ENCODE peak calls at places on chromosomes 12 and 14, in eight cellular contexts. D, R, L, P, X, U, A and K are unnamed samples.

GRCh38 chr12:52223411-52224039 is 9.5 kb upstream of the KRT7 start:
- DNase-seq in U (no peak), X (no peak), D (no peak), R (no peak), L (no peak), P (no peak), A (no peak), K (no peak)

GRCh38 chr12:58593557-58594304 is 326.6 kb downstream of the LRIG3 start:
- DNase-seq in A (no peak), P (no peak), D (no peak), U (no peak), R (no peak), L (no peak), X (no peak), K (no peak)

GRCh38 chr12:122855071-122855829 is 20.0 kb downstream of the HIP1R start:
- DNase-seq in X (no peak), D (no peak), A (no peak), L (no peak), U (no peak), P (no peak), R (no peak), K (no peak)

GRCh38 chr14:68934034-68934433 is 45.1 kb downstream of the ACTN1 start:
- DNase-seq in X (no peak), R (no peak), P (no peak), L (no peak), D (no peak), U (peak; percentile 36), A (no peak), K (no peak)

GRCh38 chr12:31005944-31006361 is 67.7 kb upstream of the DDX11 start:
- DNase-seq in L (no peak), X (no peak), A (no peak), P (peak; percentile 61), D (no peak), R (peak; percentile 63), U (no peak), K (no peak)

GRCh38 chr12:19449814-19450213 is 10.5 kb downstream of the AEBP2 start:
- DNase-seq in U (no peak), D (no peak), R (no peak), L (no peak), X (no peak), A (no peak), P (no peak), K (no peak)

GRCh38 chr14:91315844-91316267 is 71.4 kb upstream of the GPR68 start:
- DNase-seq in L (no peak), D (no peak), P (no peak), U (no peak), A (peak; percentile 96), X (peak; percentile 67), R (no peak), K (peak; percentile 53)

GRCh38 chr12:29640589-29641345 is 143.0 kb downstream of the TMTC1 start:
- DNase-seq in U (no peak), P (peak; percentile 70), A (no peak), X (no peak), L (no peak), R (peak; percentile 74), D (peak; percentile 12), K (no peak)

GRCh38 chr12:32116897-32117296 is 10.2 kb downstream of the BICD1 start:
- DNase-seq in L (no peak), R (no peak), P (peak; percentile 61), D (no peak), X (no peak), U (no peak), A (no peak), K (no peak)

GRCh38 chr12:112948806-112949205 is 10.5 kb downstream of the OAS3 start:
- DNase-seq in D (no peak), R (no peak), U (no peak), P (no peak), L (no peak), A (no peak), X (no peak), K (no peak)

DNA sequence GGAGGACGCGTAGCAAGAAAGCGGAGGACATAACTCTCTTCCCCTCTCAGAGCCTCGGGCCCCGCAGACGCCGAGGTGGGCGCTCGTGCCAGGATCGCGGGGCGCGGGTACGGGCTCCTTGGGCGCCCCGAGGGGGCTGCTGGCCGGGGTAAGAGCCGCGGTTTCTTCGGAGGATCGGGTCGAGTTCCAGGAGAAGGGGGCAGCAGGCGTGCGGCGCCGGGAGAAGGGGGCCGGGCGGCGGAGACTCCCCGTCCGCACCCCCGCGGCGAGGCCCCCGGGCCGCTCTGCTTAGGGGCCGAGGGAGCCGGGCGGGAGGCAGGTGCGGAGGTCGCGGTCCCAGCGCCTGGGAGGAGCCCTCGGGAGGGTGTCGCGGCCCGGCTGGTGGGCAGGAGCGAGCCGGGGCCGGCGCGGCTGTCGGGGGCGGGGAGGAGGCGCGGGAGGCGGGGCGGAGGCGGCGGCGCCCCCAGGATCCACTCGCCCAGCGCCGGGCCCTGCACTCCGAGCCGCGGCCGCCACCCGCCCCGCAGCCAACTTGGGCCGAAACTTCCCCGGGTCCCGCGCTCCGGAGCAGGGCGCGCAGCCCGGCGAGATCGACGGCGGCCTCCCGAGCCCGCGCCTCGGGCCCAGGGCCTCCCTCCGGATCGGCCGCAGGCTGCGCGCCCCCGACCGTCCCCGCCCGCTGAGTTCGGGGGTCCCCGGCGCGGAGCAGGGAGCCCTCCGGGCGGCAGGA is 64.4 kb downstream of the FBXL14 start:
- DNase-seq in A (no peak), D (no peak), R (peak; percentile 63), U (no peak), L (no peak), P (peak; percentile 20), X (peak; percentile 49), K (no peak)
- H3K27ac ChIP-seq in A (no peak overlapping the region), D (no peak overlapping the region), R (no peak overlapping the region), U (no peak overlapping the region), L (peak overlapping the region; percentile 24), P (no peak overlapping the region), X (peak overlapping the region; percentile 26), K (no peak overlapping the region)

GRCh38 chr12:24760162-24760561 is 188.7 kb downstream of the BCAT1 start:
- DNase-seq in L (no peak), R (no peak), D (no peak), X (no peak), U (no peak), P (no peak), A (no peak), K (no peak)

GRCh38 chr12:24756479-24757024 is 192.3 kb downstream of the BCAT1 start:
- DNase-seq in U (no peak), L (no peak), X (no peak), P (no peak), D (no peak), A (no peak), R (no peak), K (no peak)

GRCh38 chr12:24764712-24765111 is 184.2 kb downstream of the BCAT1 start:
- DNase-seq in P (no peak), U (no peak), L (no peak), D (no peak), X (no peak), R (no peak), A (no peak), K (no peak)

GRCh38 chr12:24759155-24759554 is 189.7 kb downstream of the BCAT1 start:
- DNase-seq in P (peak; percentile 64), U (no peak), X (no peak), D (no peak), A (no peak), L (no peak), R (no peak), K (no peak)

DNA sequence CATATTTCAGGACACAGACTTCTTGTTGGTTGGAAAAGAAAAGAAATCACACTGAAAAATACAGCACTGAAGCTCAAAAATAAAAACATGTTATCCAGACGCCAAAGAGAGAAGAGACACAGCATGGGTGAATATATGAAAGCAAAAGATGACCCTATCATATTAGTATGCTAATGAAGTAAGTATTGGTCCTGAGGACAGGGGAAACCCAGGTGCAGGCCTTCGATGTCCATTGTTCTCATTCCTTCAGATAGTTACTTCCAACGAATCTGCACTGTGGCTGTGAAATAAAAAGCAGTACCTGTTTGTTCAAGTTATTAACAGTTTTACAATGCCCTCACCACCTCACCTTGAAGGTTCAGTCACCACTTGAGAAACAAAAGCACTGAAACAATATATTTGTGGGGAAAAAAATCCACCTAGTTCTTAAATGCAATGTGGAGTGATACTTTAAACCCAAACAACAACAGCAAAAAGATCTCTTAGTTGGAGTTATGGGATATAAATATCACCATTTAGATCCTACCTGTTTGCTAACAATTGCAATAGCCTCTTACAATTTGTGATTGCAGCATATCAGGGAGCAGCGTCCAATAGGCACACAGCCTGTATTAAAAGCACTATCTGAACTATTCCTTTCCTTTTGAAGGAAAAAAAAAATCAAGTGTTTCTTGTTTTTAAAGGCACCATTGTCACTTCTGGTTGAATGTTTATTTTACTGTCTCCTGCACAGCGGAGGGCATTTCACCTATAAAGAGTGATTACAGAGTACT is 188.1 kb downstream of the BCAT1 start:
- DNase-seq in L (no peak), D (no peak), A (no peak), U (no peak), X (no peak), R (no peak), P (no peak), K (no peak)
- H3K9me3 ChIP-seq in L (no peaks in the 10 kb centered on the region), D (no peaks in the 10 kb centered on the region), A (no peaks in the 10 kb centered on the region), U (no peaks in the 10 kb centered on the region), X (no peaks in the 10 kb centered on the region), R (no peaks in the 10 kb centered on the region), P (no peaks in the 10 kb centered on the region), K (no peaks in the 10 kb centered on the region)

GRCh38 chr12:53744730-53745129 is 7.0 kb downstream of the CISTR start:
- DNase-seq in P (no peak), L (no peak), U (no peak), X (no peak), R (no peak), D (no peak), A (no peak), K (no peak)
- H3K27ac ChIP-seq in P (no peak overlapping the region), L (no peak overlapping the region), U (no peak overlapping the region), X (no peak overlapping the region), R (no peak overlapping the region), D (no peak overlapping the region), A (no peak overlapping the region), K (no peak overlapping the region)

GRCh38 chr12:16020034-16020433 is 108.9 kb downstream of the DERA start:
- DNase-seq in D (no peak), L (no peak), A (no peak), X (no peak), P (no peak), R (no peak), U (no peak), K (no peak)
- H3K9me3 ChIP-seq in D (no peaks in the 10 kb centered on the region), L (peaks cover 31% of the 10 kb centered on the region), A (no peaks in the 10 kb centered on the region), X (peaks cover 4% of the 10 kb centered on the region), P (no peaks in the 10 kb centered on the region), R (no peaks in the 10 kb centered on the region), U (no peaks in the 10 kb centered on the region), K (no peaks in the 10 kb centered on the region)

DNA sequence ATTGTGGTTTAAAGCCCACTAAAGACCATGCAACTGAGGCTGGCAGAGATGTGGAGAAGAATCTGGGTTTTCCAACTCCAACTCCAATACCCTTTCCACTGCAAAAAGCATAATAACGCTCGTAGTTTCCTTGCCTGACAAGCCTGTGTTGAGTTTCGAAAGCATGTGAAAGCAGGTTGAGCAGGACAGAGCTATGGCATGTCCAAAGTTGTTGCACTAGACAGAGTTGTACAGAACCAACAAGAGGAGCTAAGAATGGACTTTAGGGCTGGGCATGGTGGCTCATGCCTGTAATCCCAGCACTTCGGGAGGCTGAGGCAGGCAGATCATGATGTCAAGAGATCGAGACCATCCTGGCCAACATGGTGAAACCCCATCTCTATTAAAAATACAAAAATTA is 572.0 kb upstream of the TBX3 start:
- DNase-seq in D (no peak), R (no peak), X (no peak), A (no peak), U (no peak), P (no peak), L (no peak), K (no peak)
- H3K27ac ChIP-seq in D (no peak overlapping the region), R (no peak overlapping the region), X (no peak overlapping the region), A (no peak overlapping the region), U (no peak overlapping the region), P (no peak overlapping the region), L (no peak overlapping the region), K (no peak overlapping the region)

GRCh38 chr14:106809615-106810014 is 1283.2 kb downstream of the TMEM121 start:
- DNase-seq in U (no peak), R (no peak), D (no peak), A (no peak), X (no peak), P (no peak), L (no peak), K (no peak)
- H3K9me3 ChIP-seq in U (no peaks in the 10 kb centered on the region), R (no peaks in the 10 kb centered on the region), D (no peaks in the 10 kb centered on the region), A (no peaks in the 10 kb centered on the region), X (no peaks in the 10 kb centered on the region), P (peaks cover 2% of the 10 kb centered on the region), L (no peaks in the 10 kb centered on the region), K (no peaks in the 10 kb centered on the region)